ENCODE peak calls at places on chromosome 2, in four cellular contexts. A is AG04449, F is stomach, C is GM23338. W is an unnamed sample.

GRCh38 chr2:191845248-191845715 is 1.6 kb downstream of the CAVIN2 start:
- DNase-seq in C (peak), F (no peak), A (no peak), W (no peak)

GRCh38 chr2:228689049-228689448 is 507.6 kb upstream of the SPHKAP start:
- DNase-seq in F (no peak), A (no peak), C (peak), W (no peak)

GRCh38 chr2:121295911-121296650 is 11.1 kb upstream of the TFCP2L1 start:
- DNase-seq in F (no peak), A (no peak), C (no peak), W (no peak)

GRCh38 chr2:110105608-110106467 is 9.8 kb downstream of the MALL start:
- DNase-seq in F (no peak), C (no peak), A (no peak), W (no peak)

GRCh38 chr2:217938038-217938437 is 64.8 kb downstream of the TNS1 start:
- DNase-seq in A (no peak), C (no peak), F (no peak), W (no peak)

GRCh38 chr2:97992836-97993825 is 2.6 kb downstream of the TMEM131 start:
- DNase-seq in C (no peak), A (no peak), F (no peak), W (no peak)

GRCh38 chr2:96771792-96772618 is 11.3 kb downstream of the CNNM4 start:
- DNase-seq in A (no peak), F (peak), C (no peak), W (no peak)

GRCh38 chr2:145230546-145230945 is 710.6 kb upstream of the ZEB2 start:
- DNase-seq in A (no peak), C (no peak), F (no peak), W (no peak)

GRCh38 chr2:100339823-100340222 is 17.5 kb upstream of the LONRF2 start:
- DNase-seq in A (no peak), F (no peak), C (no peak), W (no peak)

GRCh38 chr2:219010162-219010756 is 17.0 kb upstream of the CRYBA2 start:
- DNase-seq in C (peak), A (no peak), F (no peak), W (no peak)

GRCh38 chr2:42706836-42707235 is 57.1 kb downstream of the OXER1 start:
- DNase-seq in C (peak), F (no peak), A (no peak), W (no peak)

GRCh38 chr2:232949016-232949415 is 64.0 kb downstream of the NGEF start:
- DNase-seq in A (no peak), C (no peak), F (no peak), W (no peak)

GRCh38 chr2:15890936-15891905 is 49.1 kb upstream of the MYCN start:
- DNase-seq in A (no peak), F (no peak), C (peak), W (no peak)

GRCh38 chr2:226310081-226310625 is 489.5 kb downstream of the IRS1 start:
- DNase-seq in C (no peak), A (peak), F (no peak), W (no peak)

GRCh38 chr2:112275887-112276773 is 733 bp downstream of the ZC3H6 start:
- DNase-seq in A (no peak), F (peak), C (peak), W (peak)

GRCh38 chr2:26172866-26173595 is at the start of gene GAREM2:
- DNase-seq in A (no peak), C (peak), F (no peak), W (no peak)

GRCh38 chr2:25332571-25332970 is 9.2 kb downstream of the DNMT3A start:
- DNase-seq in F (no peak), C (no peak), A (no peak), W (no peak)

GRCh38 chr2:10326707-10327594 is 24.2 kb downstream of the HPCAL1 start:
- DNase-seq in F (no peak), A (no peak), C (no peak), W (no peak)

GRCh38 chr2:22616031-22616430 is 768.9 kb upstream of the KLHL29 start:
- DNase-seq in A (no peak), F (no peak), C (peak), W (no peak)

GRCh38 chr2:20604957-20605381 is 45.9 kb downstream of the HS1BP3 start:
- DNase-seq in A (peak), F (no peak), C (no peak), W (no peak)

GRCh38 chr2:96970910-96971309 is 15.5 kb downstream of the FAM178B start:
- DNase-seq in A (no peak), C (no peak), F (no peak), W (peak)

GRCh38 chr2:10057231-10058107 is 14.1 kb downstream of the KLF11 start:
- DNase-seq in C (peak), A (no peak), F (peak), W (no peak)

GRCh38 chr2:235088608-235089020 is 136.8 kb downstream of the SH3BP4 start:
- DNase-seq in F (no peak), A (no peak), C (no peak), W (no peak)

GRCh38 chr2:233153146-233153798 is 93.1 kb downstream of the INPP5D start:
- DNase-seq in F (no peak), C (no peak), A (no peak), W (no peak)

GRCh38 chr2:188307850-188308283 is 16.2 kb downstream of the GULP1 start:
- DNase-seq in C (no peak), A (no peak), F (no peak), W (no peak)

GRCh38 chr2:2671826-2672225 is 340.8 kb upstream of the MYT1L start:
- DNase-seq in F (no peak), C (no peak), A (no peak), W (no peak)

GRCh38 chr2:121561617-121562268 is 31.1 kb downstream of the RNU4ATAC start:
- DNase-seq in C (no peak), A (no peak), F (no peak), W (no peak)

GRCh38 chr2:153953761-153954160 is 82.0 kb downstream of the GALNT13 start:
- DNase-seq in F (no peak), A (no peak), C (no peak), W (no peak)

GRCh38 chr2:181239400-181239799 is 217.8 kb upstream of the ITGA4 start:
- DNase-seq in C (peak), A (no peak), F (no peak), W (peak)

GRCh38 chr2:47205576-47206141 is 50.6 kb upstream of the STPG4 start:
- DNase-seq in A (no peak), F (peak), C (no peak), W (no peak)

GRCh38 chr2:40279479-40279878 is 172.4 kb downstream of the SLC8A1 start:
- DNase-seq in A (no peak), F (no peak), C (no peak), W (no peak)

GRCh38 chr2:197885587-197885986 is 81.2 kb downstream of the PLCL1 start:
- DNase-seq in C (no peak), A (no peak), F (no peak), W (no peak)

GRCh38 chr2:86243272-86243671 is 44.0 kb downstream of the MRPL35 start:
- DNase-seq in F (no peak), C (no peak), A (no peak), W (no peak)
- H3K4me3 ChIP-seq in F (no peak), C (no peak), A (no peak), W (no peak)

GRCh38 chr2:95158441-95158840 is 1.2 kb downstream of the ZNF514 start:
- DNase-seq in A (no peak), F (no peak), C (peak), W (no peak)
- H3K4me3 ChIP-seq in A (peak), F (peak), C (peak), W (no peak)

GRCh38 chr2:133568598-133568997 is 335 bp upstream of the NCKAP5 start:
- DNase-seq in F (no peak), C (peak), A (no peak), W (no peak)
- H3K4me3 ChIP-seq in F (peak), C (no peak), A (peak), W (no peak)

GRCh38 chr2:55923091-55923977 is at the start of gene EFEMP1:
- DNase-seq in A (no peak), C (peak), F (peak), W (peak)
- H3K4me3 ChIP-seq in A (peak), C (peak), F (peak), W (peak)

W was measured in Jurkat, Clone E6-1.